ENCODE peak calls at places on chromosome 7, in eight cellular contexts. One of them, this sample, is unnamed.

GRCh38 chr7:13288516-13288915 is 601.1 kb downstream of the ARL4A start:
- DNase-seq in myocyte: no peak
- DNase-seq in AG20443: no peak
- DNase-seq in stimulated activated CD4-positive, alpha-beta T cell treated with anti-CD3 and anti-CD28 coated beads, Interleukin-12 subunit alpha, Interleukin-12 subunit beta, amount 100 ng/mL, for 48 hours: no peak
- DNase-seq in activated gamma-delta T cell treated with anti-CD3 and anti-CD28 coated beads, Interleukin-2, amount 50 U/mL, for 16 hours: no peak
- DNase-seq in HuH-7: no peak
- DNase-seq in prostate gland: no peak
- DNase-seq in effector CD4-positive, alpha-beta T cell: no peak
- DNase-seq in this sample: no peak

GRCh38 chr7:13293264-13294002 is 606.0 kb downstream of the ARL4A start:
- DNase-seq in effector CD4-positive, alpha-beta T cell: no peak
- DNase-seq in myocyte: no peak
- DNase-seq in prostate gland: no peak
- DNase-seq in HuH-7: no peak
- DNase-seq in AG20443: no peak
- DNase-seq in activated gamma-delta T cell treated with anti-CD3 and anti-CD28 coated beads, Interleukin-2, amount 50 U/mL, for 16 hours: no peak
- DNase-seq in stimulated activated CD4-positive, alpha-beta T cell treated with anti-CD3 and anti-CD28 coated beads, Interleukin-12 subunit alpha, Interleukin-12 subunit beta, amount 100 ng/mL, for 48 hours: no peak
- DNase-seq in this sample: no peak

GRCh38 chr7:124813962-124814798 is 48.6 kb upstream of the GPR37 start:
- DNase-seq in effector CD4-positive, alpha-beta T cell: no peak
- DNase-seq in activated gamma-delta T cell treated with anti-CD3 and anti-CD28 coated beads, Interleukin-2, amount 50 U/mL, for 16 hours: no peak
- DNase-seq in prostate gland: no peak
- DNase-seq in AG20443: no peak
- DNase-seq in myocyte: no peak
- DNase-seq in stimulated activated CD4-positive, alpha-beta T cell treated with anti-CD3 and anti-CD28 coated beads, Interleukin-12 subunit alpha, Interleukin-12 subunit beta, amount 100 ng/mL, for 48 hours: no peak
- DNase-seq in HuH-7: no peak
- DNase-seq in this sample: no peak

GRCh38 chr7:21281193-21281592 is 146.7 kb upstream of the SP4 start:
- DNase-seq in AG20443: no peak
- DNase-seq in prostate gland: no peak
- DNase-seq in stimulated activated CD4-positive, alpha-beta T cell treated with anti-CD3 and anti-CD28 coated beads, Interleukin-12 subunit alpha, Interleukin-12 subunit beta, amount 100 ng/mL, for 48 hours: no peak
- DNase-seq in activated gamma-delta T cell treated with anti-CD3 and anti-CD28 coated beads, Interleukin-2, amount 50 U/mL, for 16 hours: no peak
- DNase-seq in myocyte: no peak
- DNase-seq in effector CD4-positive, alpha-beta T cell: no peak
- DNase-seq in HuH-7: no peak
- DNase-seq in this sample: no peak

GRCh38 chr7:31043035-31043434 is 9.1 kb upstream of the ADCYAP1R1 start:
- DNase-seq in HuH-7: no peak
- DNase-seq in effector CD4-positive, alpha-beta T cell: no peak
- DNase-seq in prostate gland: no peak
- DNase-seq in myocyte: peak; percentile 30
- DNase-seq in stimulated activated CD4-positive, alpha-beta T cell treated with anti-CD3 and anti-CD28 coated beads, Interleukin-12 subunit alpha, Interleukin-12 subunit beta, amount 100 ng/mL, for 48 hours: no peak
- DNase-seq in AG20443: no peak
- DNase-seq in activated gamma-delta T cell treated with anti-CD3 and anti-CD28 coated beads, Interleukin-2, amount 50 U/mL, for 16 hours: no peak
- DNase-seq in this sample: no peak

GRCh38 chr7:13988011-13988410 is 1.5 kb downstream of the ETV1 start:
- DNase-seq in activated gamma-delta T cell treated with anti-CD3 and anti-CD28 coated beads, Interleukin-2, amount 50 U/mL, for 16 hours: no peak
- DNase-seq in AG20443: no peak
- DNase-seq in prostate gland: no peak
- DNase-seq in HuH-7: no peak
- DNase-seq in stimulated activated CD4-positive, alpha-beta T cell treated with anti-CD3 and anti-CD28 coated beads, Interleukin-12 subunit alpha, Interleukin-12 subunit beta, amount 100 ng/mL, for 48 hours: no peak
- DNase-seq in effector CD4-positive, alpha-beta T cell: no peak
- DNase-seq in myocyte: peak; percentile 11
- DNase-seq in this sample: no peak

GRCh38 chr7:93938293-93938692 is 16.8 kb downstream of the GNG11 start:
- DNase-seq in prostate gland: no peak
- DNase-seq in stimulated activated CD4-positive, alpha-beta T cell treated with anti-CD3 and anti-CD28 coated beads, Interleukin-12 subunit alpha, Interleukin-12 subunit beta, amount 100 ng/mL, for 48 hours: no peak
- DNase-seq in activated gamma-delta T cell treated with anti-CD3 and anti-CD28 coated beads, Interleukin-2, amount 50 U/mL, for 16 hours: no peak
- DNase-seq in AG20443: no peak
- DNase-seq in myocyte: no peak
- DNase-seq in effector CD4-positive, alpha-beta T cell: no peak
- DNase-seq in HuH-7: no peak
- DNase-seq in this sample: no peak

GRCh38 chr7:30702200-30702599 is 19.9 kb upstream of the CRHR2 start:
- DNase-seq in stimulated activated CD4-positive, alpha-beta T cell treated with anti-CD3 and anti-CD28 coated beads, Interleukin-12 subunit alpha, Interleukin-12 subunit beta, amount 100 ng/mL, for 48 hours: no peak
- DNase-seq in activated gamma-delta T cell treated with anti-CD3 and anti-CD28 coated beads, Interleukin-2, amount 50 U/mL, for 16 hours: no peak
- DNase-seq in effector CD4-positive, alpha-beta T cell: peak; percentile 11
- DNase-seq in AG20443: no peak
- DNase-seq in prostate gland: no peak
- DNase-seq in myocyte: no peak
- DNase-seq in HuH-7: no peak
- DNase-seq in this sample: no peak

GRCh38 chr7:96952974-96953391 is 52.4 kb upstream of the DLX6 start:
- DNase-seq in activated gamma-delta T cell treated with anti-CD3 and anti-CD28 coated beads, Interleukin-2, amount 50 U/mL, for 16 hours: no peak
- DNase-seq in myocyte: peak; percentile 19
- DNase-seq in prostate gland: no peak
- DNase-seq in AG20443: peak; percentile 57
- DNase-seq in effector CD4-positive, alpha-beta T cell: no peak
- DNase-seq in stimulated activated CD4-positive, alpha-beta T cell treated with anti-CD3 and anti-CD28 coated beads, Interleukin-12 subunit alpha, Interleukin-12 subunit beta, amount 100 ng/mL, for 48 hours: no peak
- DNase-seq in HuH-7: no peak
- DNase-seq in this sample: no peak

GRCh38 chr7:22663721-22664120 is 63.3 kb upstream of the IL6 start:
- DNase-seq in myocyte: no peak
- DNase-seq in effector CD4-positive, alpha-beta T cell: no peak
- DNase-seq in prostate gland: no peak
- DNase-seq in activated gamma-delta T cell treated with anti-CD3 and anti-CD28 coated beads, Interleukin-2, amount 50 U/mL, for 16 hours: no peak
- DNase-seq in stimulated activated CD4-positive, alpha-beta T cell treated with anti-CD3 and anti-CD28 coated beads, Interleukin-12 subunit alpha, Interleukin-12 subunit beta, amount 100 ng/mL, for 48 hours: no peak
- DNase-seq in HuH-7: no peak
- DNase-seq in AG20443: no peak
- DNase-seq in this sample: no peak

GRCh38 chr7:22109761-22110160 is 164.1 kb upstream of the CDCA7L start:
- DNase-seq in HuH-7: peak; percentile 16
- DNase-seq in stimulated activated CD4-positive, alpha-beta T cell treated with anti-CD3 and anti-CD28 coated beads, Interleukin-12 subunit alpha, Interleukin-12 subunit beta, amount 100 ng/mL, for 48 hours: peak; percentile 3
- DNase-seq in prostate gland: no peak
- DNase-seq in myocyte: peak; percentile 60
- DNase-seq in AG20443: peak; percentile 54
- DNase-seq in effector CD4-positive, alpha-beta T cell: no peak
- DNase-seq in activated gamma-delta T cell treated with anti-CD3 and anti-CD28 coated beads, Interleukin-2, amount 50 U/mL, for 16 hours: no peak
- DNase-seq in this sample: no peak

GRCh38 chr7:68107256-68107655 is 1110.6 kb downstream of the TYW1 start:
- DNase-seq in prostate gland: no peak
- DNase-seq in stimulated activated CD4-positive, alpha-beta T cell treated with anti-CD3 and anti-CD28 coated beads, Interleukin-12 subunit alpha, Interleukin-12 subunit beta, amount 100 ng/mL, for 48 hours: no peak
- DNase-seq in HuH-7: no peak
- DNase-seq in myocyte: no peak
- DNase-seq in activated gamma-delta T cell treated with anti-CD3 and anti-CD28 coated beads, Interleukin-2, amount 50 U/mL, for 16 hours: no peak
- DNase-seq in effector CD4-positive, alpha-beta T cell: no peak
- DNase-seq in AG20443: no peak
- DNase-seq in this sample: no peak

GRCh38 chr7:21104124-21104500 is 317.4 kb upstream of the SP8 start:
- DNase-seq in prostate gland: no peak
- DNase-seq in effector CD4-positive, alpha-beta T cell: no peak
- DNase-seq in activated gamma-delta T cell treated with anti-CD3 and anti-CD28 coated beads, Interleukin-2, amount 50 U/mL, for 16 hours: no peak
- DNase-seq in HuH-7: no peak
- DNase-seq in stimulated activated CD4-positive, alpha-beta T cell treated with anti-CD3 and anti-CD28 coated beads, Interleukin-12 subunit alpha, Interleukin-12 subunit beta, amount 100 ng/mL, for 48 hours: no peak
- DNase-seq in AG20443: no peak
- DNase-seq in myocyte: no peak
- DNase-seq in this sample: no peak

GRCh38 chr7:151867912-151868804 is 8.8 kb downstream of the PRKAG2 start:
- DNase-seq in prostate gland: peak; percentile 48
- DNase-seq in stimulated activated CD4-positive, alpha-beta T cell treated with anti-CD3 and anti-CD28 coated beads, Interleukin-12 subunit alpha, Interleukin-12 subunit beta, amount 100 ng/mL, for 48 hours: no peak
- DNase-seq in effector CD4-positive, alpha-beta T cell: no peak
- DNase-seq in activated gamma-delta T cell treated with anti-CD3 and anti-CD28 coated beads, Interleukin-2, amount 50 U/mL, for 16 hours: no peak
- DNase-seq in myocyte: no peak
- DNase-seq in HuH-7: no peak
- DNase-seq in AG20443: no peak
- DNase-seq in this sample: no peak

GRCh38 chr7:24825931-24826661 is 68.8 kb upstream of the GSDME start:
- DNase-seq in AG20443: peak; percentile 70
- DNase-seq in HuH-7: peak; percentile 77
- DNase-seq in stimulated activated CD4-positive, alpha-beta T cell treated with anti-CD3 and anti-CD28 coated beads, Interleukin-12 subunit alpha, Interleukin-12 subunit beta, amount 100 ng/mL, for 48 hours: no peak
- DNase-seq in effector CD4-positive, alpha-beta T cell: no peak
- DNase-seq in prostate gland: no peak
- DNase-seq in activated gamma-delta T cell treated with anti-CD3 and anti-CD28 coated beads, Interleukin-2, amount 50 U/mL, for 16 hours: no peak
- DNase-seq in myocyte: peak; percentile 83
- DNase-seq in this sample: no peak

GRCh38 chr7:80722596-80723141 is 84.2 kb downstream of the CD36 start:
- DNase-seq in effector CD4-positive, alpha-beta T cell: no peak
- DNase-seq in myocyte: peak; percentile 92
- DNase-seq in AG20443: peak; percentile 89
- DNase-seq in stimulated activated CD4-positive, alpha-beta T cell treated with anti-CD3 and anti-CD28 coated beads, Interleukin-12 subunit alpha, Interleukin-12 subunit beta, amount 100 ng/mL, for 48 hours: no peak
- DNase-seq in prostate gland: no peak
- DNase-seq in HuH-7: no peak
- DNase-seq in activated gamma-delta T cell treated with anti-CD3 and anti-CD28 coated beads, Interleukin-2, amount 50 U/mL, for 16 hours: no peak
- DNase-seq in this sample: no peak

GRCh38 chr7:1966631-1967200 is 266.0 kb downstream of the MAD1L1 start:
- DNase-seq in HuH-7: no peak
- DNase-seq in AG20443: no peak
- DNase-seq in myocyte: no peak
- DNase-seq in effector CD4-positive, alpha-beta T cell: no peak
- DNase-seq in stimulated activated CD4-positive, alpha-beta T cell treated with anti-CD3 and anti-CD28 coated beads, Interleukin-12 subunit alpha, Interleukin-12 subunit beta, amount 100 ng/mL, for 48 hours: no peak
- DNase-seq in prostate gland: no peak
- DNase-seq in activated gamma-delta T cell treated with anti-CD3 and anti-CD28 coated beads, Interleukin-2, amount 50 U/mL, for 16 hours: no peak
- DNase-seq in this sample: no peak

GRCh38 chr7:108097703-108098102 is 32.5 kb downstream of the LAMB4 start:
- DNase-seq in AG20443: no peak
- DNase-seq in myocyte: no peak
- DNase-seq in stimulated activated CD4-positive, alpha-beta T cell treated with anti-CD3 and anti-CD28 coated beads, Interleukin-12 subunit alpha, Interleukin-12 subunit beta, amount 100 ng/mL, for 48 hours: no peak
- DNase-seq in HuH-7: peak; percentile 44
- DNase-seq in activated gamma-delta T cell treated with anti-CD3 and anti-CD28 coated beads, Interleukin-2, amount 50 U/mL, for 16 hours: no peak
- DNase-seq in effector CD4-positive, alpha-beta T cell: no peak
- DNase-seq in prostate gland: no peak
- DNase-seq in this sample: no peak

GRCh38 chr7:31052504-31052840 is 364 bp downstream of the ADCYAP1R1 start:
- DNase-seq in stimulated activated CD4-positive, alpha-beta T cell treated with anti-CD3 and anti-CD28 coated beads, Interleukin-12 subunit alpha, Interleukin-12 subunit beta, amount 100 ng/mL, for 48 hours: no peak
- DNase-seq in myocyte: no peak
- DNase-seq in activated gamma-delta T cell treated with anti-CD3 and anti-CD28 coated beads, Interleukin-2, amount 50 U/mL, for 16 hours: no peak
- DNase-seq in AG20443: no peak
- DNase-seq in effector CD4-positive, alpha-beta T cell: no peak
- DNase-seq in prostate gland: no peak
- DNase-seq in HuH-7: no peak
- DNase-seq in this sample: no peak

GRCh38 chr7:143000648-143001047 is 26.3 kb downstream of the OR9A2 start:
- DNase-seq in AG20443: no peak
- DNase-seq in activated gamma-delta T cell treated with anti-CD3 and anti-CD28 coated beads, Interleukin-2, amount 50 U/mL, for 16 hours: no peak
- DNase-seq in myocyte: no peak
- DNase-seq in stimulated activated CD4-positive, alpha-beta T cell treated with anti-CD3 and anti-CD28 coated beads, Interleukin-12 subunit alpha, Interleukin-12 subunit beta, amount 100 ng/mL, for 48 hours: no peak
- DNase-seq in effector CD4-positive, alpha-beta T cell: no peak
- DNase-seq in HuH-7: no peak
- DNase-seq in prostate gland: no peak
- DNase-seq in this sample: no peak

GRCh38 chr7:121329460-121330052 is 756 bp downstream of the WNT16 start:
- DNase-seq in AG20443: peak; percentile 30
- DNase-seq in myocyte: no peak
- DNase-seq in prostate gland: no peak
- DNase-seq in effector CD4-positive, alpha-beta T cell: no peak
- DNase-seq in stimulated activated CD4-positive, alpha-beta T cell treated with anti-CD3 and anti-CD28 coated beads, Interleukin-12 subunit alpha, Interleukin-12 subunit beta, amount 100 ng/mL, for 48 hours: no peak
- DNase-seq in activated gamma-delta T cell treated with anti-CD3 and anti-CD28 coated beads, Interleukin-2, amount 50 U/mL, for 16 hours: no peak
- DNase-seq in HuH-7: no peak
- DNase-seq in this sample: peak; percentile 19

GRCh38 chr7:90961037-90961725 is 303.1 kb upstream of the FZD1 start:
- DNase-seq in prostate gland: no peak
- DNase-seq in HuH-7: no peak
- DNase-seq in AG20443: no peak
- DNase-seq in myocyte: no peak
- DNase-seq in activated gamma-delta T cell treated with anti-CD3 and anti-CD28 coated beads, Interleukin-2, amount 50 U/mL, for 16 hours: no peak
- DNase-seq in stimulated activated CD4-positive, alpha-beta T cell treated with anti-CD3 and anti-CD28 coated beads, Interleukin-12 subunit alpha, Interleukin-12 subunit beta, amount 100 ng/mL, for 48 hours: no peak
- DNase-seq in effector CD4-positive, alpha-beta T cell: no peak
- DNase-seq in this sample: no peak

This sample was measured in frontal cortex.